ENCODE peak calls at places on chromosomes 2 and 18, in six cellular contexts. One of them, this sample, is unnamed. For H3K27me3 and H3K36me3, the result is how much of the 10 kb centered on the place peaks cover.

GRCh38 chr2:120522151-120522751 is 176.3 kb downstream of the INHBB start:
- DNase-seq in SJCRH30: no peak
- DNase-seq in kidney epithelial cell: no peak
- DNase-seq in CD8-positive, alpha-beta memory T cell: no peak
- DNase-seq in astrocyte: no peak
- DNase-seq in CD4-positive, CD25-positive, alpha-beta regulatory T cell: no peak
- DNase-seq in this sample: no peak

GRCh38 chr2:3420076-3420848 is 40.8 kb downstream of the TRAPPC12 start:
- DNase-seq in SJCRH30: no peak
- DNase-seq in kidney epithelial cell: no peak
- DNase-seq in CD8-positive, alpha-beta memory T cell: no peak
- DNase-seq in astrocyte: no peak
- DNase-seq in CD4-positive, CD25-positive, alpha-beta regulatory T cell: no peak
- DNase-seq in this sample: no peak

GRCh38 chr2:120028795-120029194 is 15.9 kb downstream of the EPB41L5 start:
- DNase-seq in SJCRH30: no peak
- DNase-seq in kidney epithelial cell: no peak
- DNase-seq in CD8-positive, alpha-beta memory T cell: no peak
- DNase-seq in astrocyte: no peak
- DNase-seq in CD4-positive, CD25-positive, alpha-beta regulatory T cell: no peak
- DNase-seq in this sample: no peak

GRCh38 chr2:102749938-102750337 is 11.9 kb upstream of the TMEM182 start:
- DNase-seq in SJCRH30: no peak
- DNase-seq in kidney epithelial cell: no peak
- DNase-seq in CD8-positive, alpha-beta memory T cell: no peak
- DNase-seq in astrocyte: no peak
- DNase-seq in CD4-positive, CD25-positive, alpha-beta regulatory T cell: no peak
- DNase-seq in this sample: no peak

GRCh38 chr2:134975281-134976009 is 56.8 kb downstream of the CCNT2 start:
- DNase-seq in SJCRH30: no peak
- DNase-seq in kidney epithelial cell: no peak
- DNase-seq in CD8-positive, alpha-beta memory T cell: no peak
- DNase-seq in astrocyte: no peak
- DNase-seq in CD4-positive, CD25-positive, alpha-beta regulatory T cell: no peak
- DNase-seq in this sample: no peak

GRCh38 chr2:14340703-14341102 is 291.8 kb upstream of the LRATD1 start:
- DNase-seq in SJCRH30: no peak
- DNase-seq in kidney epithelial cell: no peak
- DNase-seq in CD8-positive, alpha-beta memory T cell: no peak
- DNase-seq in astrocyte: no peak
- DNase-seq in CD4-positive, CD25-positive, alpha-beta regulatory T cell: no peak
- DNase-seq in this sample: no peak

GRCh38 chr2:144339048-144339447 is 180.9 kb downstream of the ZEB2 start:
- DNase-seq in SJCRH30: no peak
- DNase-seq in kidney epithelial cell: no peak
- DNase-seq in CD8-positive, alpha-beta memory T cell: no peak
- DNase-seq in astrocyte: no peak
- DNase-seq in CD4-positive, CD25-positive, alpha-beta regulatory T cell: no peak
- DNase-seq in this sample: no peak

GRCh38 chr2:23324281-23324680 is 60.7 kb upstream of the KLHL29 start:
- DNase-seq in SJCRH30: peak
- DNase-seq in kidney epithelial cell: no peak
- DNase-seq in CD8-positive, alpha-beta memory T cell: no peak
- DNase-seq in astrocyte: no peak
- DNase-seq in CD4-positive, CD25-positive, alpha-beta regulatory T cell: no peak
- DNase-seq in this sample: no peak

GRCh38 chr2:163633296-163633695 is 102.5 kb downstream of the FIGN start:
- DNase-seq in SJCRH30: no peak
- DNase-seq in kidney epithelial cell: no peak
- DNase-seq in CD8-positive, alpha-beta memory T cell: no peak
- DNase-seq in astrocyte: no peak
- DNase-seq in CD4-positive, CD25-positive, alpha-beta regulatory T cell: no peak
- DNase-seq in this sample: no peak

GRCh38 chr2:145721681-145722080 is 1201.8 kb upstream of the ZEB2 start:
- DNase-seq in SJCRH30: no peak
- DNase-seq in kidney epithelial cell: no peak
- DNase-seq in CD8-positive, alpha-beta memory T cell: no peak
- DNase-seq in astrocyte: no peak
- DNase-seq in CD4-positive, CD25-positive, alpha-beta regulatory T cell: no peak
- DNase-seq in this sample: no peak

GRCh38 chr2:109128048-109128465 is 948 bp upstream of the SH3RF3 start:
- DNase-seq in SJCRH30: peak
- DNase-seq in kidney epithelial cell: no peak
- DNase-seq in CD8-positive, alpha-beta memory T cell: peak
- DNase-seq in astrocyte: peak
- DNase-seq in CD4-positive, CD25-positive, alpha-beta regulatory T cell: peak
- DNase-seq in this sample: peak

GRCh38 chr2:187988348-187988747 is 303.3 kb upstream of the GULP1 start:
- DNase-seq in SJCRH30: no peak
- DNase-seq in kidney epithelial cell: no peak
- DNase-seq in CD8-positive, alpha-beta memory T cell: no peak
- DNase-seq in astrocyte: no peak
- DNase-seq in CD4-positive, CD25-positive, alpha-beta regulatory T cell: no peak
- DNase-seq in this sample: no peak

GRCh38 chr2:20781656-20782265 is 41.1 kb downstream of the LDAH start:
- DNase-seq in SJCRH30: no peak
- DNase-seq in kidney epithelial cell: no peak
- DNase-seq in CD8-positive, alpha-beta memory T cell: no peak
- DNase-seq in astrocyte: no peak
- DNase-seq in CD4-positive, CD25-positive, alpha-beta regulatory T cell: peak
- DNase-seq in this sample: peak

GRCh38 chr18:55283309-55283708 is 304.7 kb downstream of the TCF4 start:
- DNase-seq in SJCRH30: no peak
- DNase-seq in kidney epithelial cell: no peak
- DNase-seq in CD8-positive, alpha-beta memory T cell: no peak
- DNase-seq in astrocyte: no peak
- DNase-seq in CD4-positive, CD25-positive, alpha-beta regulatory T cell: no peak
- DNase-seq in this sample: no peak

GRCh38 chr2:64980192-64980591 is 9.0 kb upstream of the SLC1A4 start:
- DNase-seq in SJCRH30: no peak
- DNase-seq in kidney epithelial cell: no peak
- DNase-seq in CD8-positive, alpha-beta memory T cell: no peak
- DNase-seq in astrocyte: no peak
- DNase-seq in CD4-positive, CD25-positive, alpha-beta regulatory T cell: no peak
- DNase-seq in this sample: no peak

GRCh38 chr2:158103358-158104021 is 1.8 kb downstream of the UPP2 start:
- DNase-seq in SJCRH30: no peak
- DNase-seq in kidney epithelial cell: no peak
- DNase-seq in CD8-positive, alpha-beta memory T cell: no peak
- DNase-seq in astrocyte: no peak
- DNase-seq in CD4-positive, CD25-positive, alpha-beta regulatory T cell: no peak
- DNase-seq in this sample: peak

GRCh38 chr18:73942956-73943355 is 204.7 kb downstream of the FBXO15 start:
- DNase-seq in SJCRH30: no peak
- DNase-seq in kidney epithelial cell: no peak
- DNase-seq in CD8-positive, alpha-beta memory T cell: no peak
- DNase-seq in astrocyte: no peak
- DNase-seq in CD4-positive, CD25-positive, alpha-beta regulatory T cell: no peak
- DNase-seq in this sample: no peak

GRCh38 chr2:71815701-71816100 is 332.0 kb downstream of the CYP26B1 start:
- DNase-seq in SJCRH30: no peak
- DNase-seq in kidney epithelial cell: no peak
- DNase-seq in CD8-positive, alpha-beta memory T cell: no peak
- DNase-seq in astrocyte: no peak
- DNase-seq in CD4-positive, CD25-positive, alpha-beta regulatory T cell: no peak
- DNase-seq in this sample: no peak

GRCh38 chr2:222054813-222055212 is 244.0 kb downstream of the PAX3 start:
- DNase-seq in SJCRH30: no peak
- DNase-seq in kidney epithelial cell: no peak
- DNase-seq in CD8-positive, alpha-beta memory T cell: no peak
- DNase-seq in astrocyte: no peak
- DNase-seq in CD4-positive, CD25-positive, alpha-beta regulatory T cell: no peak
- DNase-seq in this sample: no peak

GRCh38 chr2:202035089-202035940 is 1.7 kb downstream of the FZD7 start:
- DNase-seq in SJCRH30: no peak
- DNase-seq in kidney epithelial cell: no peak
- DNase-seq in CD8-positive, alpha-beta memory T cell: peak
- DNase-seq in astrocyte: peak
- DNase-seq in CD4-positive, CD25-positive, alpha-beta regulatory T cell: no peak
- DNase-seq in this sample: peak

GRCh38 chr2:43424262-43425207 is 171.3 kb downstream of the THADA start:
- DNase-seq in SJCRH30: no peak
- DNase-seq in kidney epithelial cell: no peak
- DNase-seq in CD8-positive, alpha-beta memory T cell: no peak
- DNase-seq in astrocyte: peak
- DNase-seq in CD4-positive, CD25-positive, alpha-beta regulatory T cell: no peak
- DNase-seq in this sample: no peak

GRCh38 chr2:7844414-7844961 is 837.4 kb upstream of the ID2 start:
- DNase-seq in SJCRH30: no peak
- DNase-seq in kidney epithelial cell: no peak
- DNase-seq in CD8-positive, alpha-beta memory T cell: no peak
- DNase-seq in astrocyte: no peak
- DNase-seq in CD4-positive, CD25-positive, alpha-beta regulatory T cell: no peak
- DNase-seq in this sample: peak

GRCh38 chr2:218438601-218439000 is 19.7 kb downstream of the VIL1 start:
- DNase-seq in SJCRH30: no peak
- DNase-seq in kidney epithelial cell: no peak
- DNase-seq in CD8-positive, alpha-beta memory T cell: no peak
- DNase-seq in astrocyte: no peak
- DNase-seq in CD4-positive, CD25-positive, alpha-beta regulatory T cell: no peak
- DNase-seq in this sample: peak

GRCh38 chr2:240662681-240663080 is 20.0 kb downstream of the AQP12B start:
- DNase-seq in SJCRH30: no peak
- DNase-seq in kidney epithelial cell: no peak
- DNase-seq in CD8-positive, alpha-beta memory T cell: no peak
- DNase-seq in astrocyte: no peak
- DNase-seq in CD4-positive, CD25-positive, alpha-beta regulatory T cell: no peak
- DNase-seq in this sample: no peak

DNA sequence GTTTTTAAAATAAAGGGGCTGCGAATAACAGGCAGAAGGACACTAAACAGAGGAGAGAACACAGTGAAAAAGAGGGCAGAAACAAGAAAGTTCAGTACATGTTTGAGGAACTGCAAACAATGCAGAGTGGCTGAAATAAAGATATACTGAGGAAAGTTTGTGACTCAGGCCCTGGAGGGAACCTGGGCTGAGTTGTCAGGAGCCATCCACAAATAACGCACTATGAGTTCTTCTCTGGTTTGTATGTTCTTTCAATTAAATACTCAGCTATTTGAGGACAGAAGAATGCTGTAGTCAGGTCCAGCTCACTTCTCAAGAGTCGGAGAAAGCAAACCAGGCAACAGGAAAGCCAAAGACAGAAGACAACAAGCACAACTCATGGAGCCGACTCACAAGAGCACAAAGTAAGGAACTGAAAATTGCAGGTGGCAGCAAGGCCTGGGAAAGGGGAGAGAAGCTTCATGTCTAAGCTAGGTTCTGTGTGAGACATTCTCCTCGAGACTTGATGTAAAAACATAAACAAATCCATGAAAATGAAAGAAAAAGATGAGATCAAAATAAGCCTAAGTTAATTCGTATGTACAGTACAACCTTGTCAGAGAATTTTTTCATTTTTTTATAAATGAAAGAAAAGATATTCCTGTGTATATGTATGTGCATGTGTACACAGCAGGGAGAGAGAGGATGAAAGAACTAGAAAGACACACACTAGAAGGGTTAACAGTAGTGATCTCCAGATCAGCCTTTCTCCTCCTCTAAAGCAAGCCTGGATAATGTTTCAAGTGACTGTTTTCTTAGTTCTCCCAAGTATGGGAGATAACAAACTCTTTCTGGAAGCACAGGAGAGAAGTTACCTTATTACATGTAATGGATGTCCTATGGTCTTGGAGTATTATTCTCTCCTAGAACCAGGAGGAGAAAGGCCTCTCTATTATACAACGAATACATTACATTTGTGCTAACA is 41.5 kb downstream of the CHN1 start:
- DNase-seq in SJCRH30: no peak
- DNase-seq in kidney epithelial cell: no peak
- DNase-seq in CD8-positive, alpha-beta memory T cell: no peak
- DNase-seq in astrocyte: peak
- DNase-seq in CD4-positive, CD25-positive, alpha-beta regulatory T cell: no peak
- DNase-seq in this sample: no peak
- H3K4me3 ChIP-seq in SJCRH30: no peak
- H3K4me3 ChIP-seq in kidney epithelial cell: no peak
- H3K4me3 ChIP-seq in CD8-positive, alpha-beta memory T cell: no peak
- H3K4me3 ChIP-seq in astrocyte: no peak
- H3K4me3 ChIP-seq in CD4-positive, CD25-positive, alpha-beta regulatory T cell: no peak
- H3K4me3 ChIP-seq in this sample: no peak

DNA sequence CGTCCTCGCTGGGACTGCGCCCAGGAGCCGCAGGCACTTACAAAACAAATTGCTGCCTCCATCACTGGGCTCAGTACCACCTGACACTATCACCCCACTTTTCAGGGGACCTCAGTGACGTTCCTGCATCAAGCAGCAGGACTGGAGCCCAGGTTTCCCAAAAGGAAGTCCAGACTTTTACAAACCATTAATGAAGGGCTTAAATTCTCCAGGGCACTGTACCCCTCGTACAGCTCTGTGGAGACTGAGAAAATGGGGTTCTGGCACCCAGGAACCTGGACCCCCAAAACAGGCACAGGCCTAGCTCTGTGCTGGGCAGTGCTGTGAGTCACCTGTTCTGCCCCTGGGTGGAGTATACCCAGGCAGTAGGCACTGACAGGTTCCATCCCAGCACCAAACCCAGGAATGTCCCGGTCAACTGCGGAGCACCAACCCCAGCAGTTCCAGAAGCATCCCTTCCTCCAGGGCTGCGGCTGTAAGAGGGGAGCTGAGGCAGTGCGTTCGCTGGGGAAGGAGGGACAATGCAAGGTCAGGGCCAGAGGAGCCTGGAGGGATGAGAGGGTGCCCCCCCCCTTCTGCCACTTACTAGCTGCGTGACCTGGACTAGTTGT is 24.6 kb upstream of the NOTO start:
- DNase-seq in SJCRH30: no peak
- DNase-seq in kidney epithelial cell: no peak
- DNase-seq in CD8-positive, alpha-beta memory T cell: no peak
- DNase-seq in astrocyte: no peak
- DNase-seq in CD4-positive, CD25-positive, alpha-beta regulatory T cell: no peak
- DNase-seq in this sample: peak
- H3K27me3 ChIP-seq in SJCRH30: under half
- H3K27me3 ChIP-seq in kidney epithelial cell: under half
- H3K27me3 ChIP-seq in CD8-positive, alpha-beta memory T cell: under half
- H3K27me3 ChIP-seq in astrocyte: under half
- H3K27me3 ChIP-seq in CD4-positive, CD25-positive, alpha-beta regulatory T cell: under half
- H3K27me3 ChIP-seq in this sample: half or more

GRCh38 chr18:76960528-76961035 is 138.2 kb downstream of the ZNF236 start:
- DNase-seq in SJCRH30: no peak
- DNase-seq in kidney epithelial cell: no peak
- DNase-seq in CD8-positive, alpha-beta memory T cell: no peak
- DNase-seq in astrocyte: no peak
- DNase-seq in CD4-positive, CD25-positive, alpha-beta regulatory T cell: no peak
- DNase-seq in this sample: no peak
- H3K36me3 ChIP-seq in SJCRH30: under half
- H3K36me3 ChIP-seq in kidney epithelial cell: under half
- H3K36me3 ChIP-seq in CD8-positive, alpha-beta memory T cell: under half
- H3K36me3 ChIP-seq in astrocyte: under half
- H3K36me3 ChIP-seq in CD4-positive, CD25-positive, alpha-beta regulatory T cell: half or more
- H3K36me3 ChIP-seq in this sample: under half

GRCh38 chr2:176508984-176509383 is 239.7 kb downstream of the MTX2 start:
- DNase-seq in SJCRH30: no peak
- DNase-seq in kidney epithelial cell: peak
- DNase-seq in CD8-positive, alpha-beta memory T cell: no peak
- DNase-seq in astrocyte: peak
- DNase-seq in CD4-positive, CD25-positive, alpha-beta regulatory T cell: no peak
- DNase-seq in this sample: no peak
- H3K4me3 ChIP-seq in SJCRH30: no peak
- H3K4me3 ChIP-seq in kidney epithelial cell: no peak
- H3K4me3 ChIP-seq in CD8-positive, alpha-beta memory T cell: no peak
- H3K4me3 ChIP-seq in astrocyte: no peak
- H3K4me3 ChIP-seq in CD4-positive, CD25-positive, alpha-beta regulatory T cell: no peak
- H3K4me3 ChIP-seq in this sample: no peak